ENCODE peak calls at places on chromosome 17, in seven cellular contexts. One of them, this sample, is unnamed.

GRCh38 chr17:61452301-61453290 is at the start of gene TBX4:
- DNase-seq in right cardiac atrium: no peak
- DNase-seq in body of pancreas: no peak
- DNase-seq in GM23248: no peak
- DNase-seq in ovary: no peak
- DNase-seq in lung: no peak
- DNase-seq in uterus: no peak
- DNase-seq in this sample: no peak

GRCh38 chr17:413706-414440 is 61.3 kb upstream of the RPH3AL start:
- DNase-seq in right cardiac atrium: no peak
- DNase-seq in body of pancreas: no peak
- DNase-seq in GM23248: no peak
- DNase-seq in ovary: no peak
- DNase-seq in lung: no peak
- DNase-seq in uterus: no peak
- DNase-seq in this sample: no peak

GRCh38 chr17:10777890-10778289 is 26.0 kb downstream of the TMEM238L start:
- DNase-seq in right cardiac atrium: no peak
- DNase-seq in body of pancreas: no peak
- DNase-seq in GM23248: no peak
- DNase-seq in ovary: no peak
- DNase-seq in lung: no peak
- DNase-seq in uterus: no peak
- DNase-seq in this sample: no peak

GRCh38 chr17:68954146-68954971 is 833 bp downstream of the ABCA8 start:
- DNase-seq in right cardiac atrium: no peak
- DNase-seq in body of pancreas: no peak
- DNase-seq in GM23248: peak; percentile 69
- DNase-seq in ovary: no peak
- DNase-seq in lung: no peak
- DNase-seq in uterus: no peak
- DNase-seq in this sample: no peak

GRCh38 chr17:81869221-81870154 is 1.6 kb downstream of the ARHGDIA start:
- DNase-seq in right cardiac atrium: peak; percentile 86
- DNase-seq in body of pancreas: peak; percentile 52
- DNase-seq in GM23248: peak; percentile 51
- DNase-seq in ovary: peak; percentile 73
- DNase-seq in lung: no peak
- DNase-seq in uterus: peak; percentile 61
- DNase-seq in this sample: no peak

GRCh38 chr17:82525712-82526111 is 6.2 kb downstream of the FOXK2 start:
- DNase-seq in right cardiac atrium: no peak
- DNase-seq in body of pancreas: no peak
- DNase-seq in GM23248: no peak
- DNase-seq in ovary: no peak
- DNase-seq in lung: no peak
- DNase-seq in uterus: no peak
- DNase-seq in this sample: no peak

GRCh38 chr17:13337171-13337570 is 264.6 kb downstream of the HS3ST3A1 start:
- DNase-seq in right cardiac atrium: no peak
- DNase-seq in body of pancreas: no peak
- DNase-seq in GM23248: peak; percentile 16
- DNase-seq in ovary: no peak
- DNase-seq in lung: no peak
- DNase-seq in uterus: no peak
- DNase-seq in this sample: no peak

GRCh38 chr17:16449121-16449570 is 33.8 kb downstream of the TRPV2 start:
- DNase-seq in right cardiac atrium: peak; percentile 36
- DNase-seq in body of pancreas: no peak
- DNase-seq in GM23248: peak; percentile 80
- DNase-seq in ovary: no peak
- DNase-seq in lung: no peak
- DNase-seq in uterus: no peak
- DNase-seq in this sample: no peak

GRCh38 chr17:57823469-57824401 is 26.1 kb downstream of the MRPS23 start:
- DNase-seq in right cardiac atrium: no peak
- DNase-seq in body of pancreas: no peak
- DNase-seq in GM23248: peak; percentile 58
- DNase-seq in ovary: no peak
- DNase-seq in lung: no peak
- DNase-seq in uterus: no peak
- DNase-seq in this sample: no peak

GRCh38 chr17:72614871-72615626 is 477.4 kb downstream of the SLC39A11 start:
- DNase-seq in right cardiac atrium: no peak
- DNase-seq in body of pancreas: peak; percentile 79
- DNase-seq in GM23248: no peak
- DNase-seq in ovary: no peak
- DNase-seq in lung: no peak
- DNase-seq in uterus: no peak
- DNase-seq in this sample: no peak

GRCh38 chr17:80921741-80922579 is 69.7 kb upstream of the CHMP6 start:
- DNase-seq in right cardiac atrium: no peak
- DNase-seq in body of pancreas: no peak
- DNase-seq in GM23248: no peak
- DNase-seq in ovary: no peak
- DNase-seq in lung: no peak
- DNase-seq in uterus: no peak
- DNase-seq in this sample: no peak

GRCh38 chr17:13419676-13420075 is 182.1 kb downstream of the HS3ST3A1 start:
- DNase-seq in right cardiac atrium: no peak
- DNase-seq in body of pancreas: no peak
- DNase-seq in GM23248: no peak
- DNase-seq in ovary: no peak
- DNase-seq in lung: no peak
- DNase-seq in uterus: no peak
- DNase-seq in this sample: no peak

GRCh38 chr17:50845260-50846147 is 10.1 kb downstream of the WFIKKN2 start:
- DNase-seq in right cardiac atrium: peak; percentile 54
- DNase-seq in body of pancreas: no peak
- DNase-seq in GM23248: peak; percentile 90
- DNase-seq in ovary: peak; percentile 16
- DNase-seq in lung: no peak
- DNase-seq in uterus: no peak
- DNase-seq in this sample: no peak

GRCh38 chr17:39756376-39757079 is 18.8 kb downstream of the GRB7 start:
- DNase-seq in right cardiac atrium: no peak
- DNase-seq in body of pancreas: no peak
- DNase-seq in GM23248: no peak
- DNase-seq in ovary: no peak
- DNase-seq in lung: no peak
- DNase-seq in uterus: no peak
- DNase-seq in this sample: no peak

GRCh38 chr17:29124135-29124930 is 55.9 kb downstream of the MYO18A start:
- DNase-seq in right cardiac atrium: no peak
- DNase-seq in body of pancreas: peak; percentile 63
- DNase-seq in GM23248: peak; percentile 89
- DNase-seq in ovary: no peak
- DNase-seq in lung: peak; percentile 61
- DNase-seq in uterus: peak; percentile 42
- DNase-seq in this sample: no peak

GRCh38 chr17:69188064-69188463 is 40.6 kb downstream of the ABCA10 start:
- DNase-seq in right cardiac atrium: no peak
- DNase-seq in body of pancreas: no peak
- DNase-seq in GM23248: no peak
- DNase-seq in ovary: no peak
- DNase-seq in lung: no peak
- DNase-seq in uterus: no peak
- DNase-seq in this sample: no peak

GRCh38 chr17:77205396-77206124 is 64.8 kb downstream of the SEC14L1 start:
- DNase-seq in right cardiac atrium: no peak
- DNase-seq in body of pancreas: no peak
- DNase-seq in GM23248: no peak
- DNase-seq in ovary: no peak
- DNase-seq in lung: no peak
- DNase-seq in uterus: no peak
- DNase-seq in this sample: no peak

GRCh38 chr17:80997471-80998387 is 6.1 kb downstream of the CHMP6 start:
- DNase-seq in right cardiac atrium: no peak
- DNase-seq in body of pancreas: no peak
- DNase-seq in GM23248: no peak
- DNase-seq in ovary: no peak
- DNase-seq in lung: no peak
- DNase-seq in uterus: no peak
- DNase-seq in this sample: no peak

GRCh38 chr17:37293770-37294169 is 82.0 kb upstream of the C17orf78 start:
- DNase-seq in right cardiac atrium: no peak
- DNase-seq in body of pancreas: no peak
- DNase-seq in GM23248: no peak
- DNase-seq in ovary: no peak
- DNase-seq in lung: no peak
- DNase-seq in uterus: no peak
- DNase-seq in this sample: no peak

GRCh38 chr17:19461681-19462080 is 50.6 kb downstream of the RNF112 start:
- DNase-seq in right cardiac atrium: no peak
- DNase-seq in body of pancreas: no peak
- DNase-seq in GM23248: no peak
- DNase-seq in ovary: no peak
- DNase-seq in lung: no peak
- DNase-seq in uterus: no peak
- DNase-seq in this sample: no peak

GRCh38 chr17:32123782-32124181 is 18.5 kb upstream of the RHOT1 start:
- DNase-seq in right cardiac atrium: no peak
- DNase-seq in body of pancreas: no peak
- DNase-seq in GM23248: no peak
- DNase-seq in ovary: no peak
- DNase-seq in lung: no peak
- DNase-seq in uterus: no peak
- DNase-seq in this sample: no peak

GRCh38 chr17:66570353-66571195 is 264.3 kb upstream of the CACNG5 start:
- DNase-seq in right cardiac atrium: no peak
- DNase-seq in body of pancreas: no peak
- DNase-seq in GM23248: no peak
- DNase-seq in ovary: no peak
- DNase-seq in lung: no peak
- DNase-seq in uterus: no peak
- DNase-seq in this sample: no peak

GRCh38 chr17:27559996-27560481 is 70.9 kb upstream of the LGALS9 start:
- DNase-seq in right cardiac atrium: peak; percentile 89
- DNase-seq in body of pancreas: peak; percentile 79
- DNase-seq in GM23248: peak; percentile 89
- DNase-seq in ovary: peak; percentile 74
- DNase-seq in lung: peak; percentile 54
- DNase-seq in uterus: peak; percentile 72
- DNase-seq in this sample: no peak

GRCh38 chr17:52147872-52148271 is 10.6 kb downstream of the CA10 start:
- DNase-seq in right cardiac atrium: no peak
- DNase-seq in body of pancreas: no peak
- DNase-seq in GM23248: no peak
- DNase-seq in ovary: no peak
- DNase-seq in lung: no peak
- DNase-seq in uterus: no peak
- DNase-seq in this sample: no peak

DNA sequence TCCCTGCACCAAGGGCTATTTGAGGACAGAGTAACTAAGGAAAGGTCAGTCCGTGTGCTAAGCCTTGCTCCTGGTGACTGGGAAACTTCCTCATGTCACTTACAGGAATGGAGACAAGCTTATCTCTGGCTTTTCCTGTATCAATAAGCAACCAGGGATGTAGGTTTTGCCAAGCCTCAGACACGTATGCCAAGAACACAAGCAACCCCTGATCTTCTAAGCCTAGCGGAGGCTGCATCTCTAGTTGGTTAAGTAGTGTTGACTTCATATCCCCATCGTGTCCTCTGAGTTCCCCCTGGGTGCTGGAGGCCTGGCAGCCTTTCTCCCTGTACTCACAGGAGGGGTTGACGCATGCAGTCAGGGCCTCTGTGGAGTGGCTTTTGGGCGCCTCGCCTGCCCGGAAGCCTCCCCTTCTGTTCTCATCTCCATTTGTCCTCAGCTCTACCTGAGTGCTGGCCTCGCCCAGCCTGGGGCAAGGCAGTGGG is 1.4 kb upstream of the C1QTNF1 start:
- DNase-seq in right cardiac atrium: peak; percentile 95
- DNase-seq in body of pancreas: peak; percentile 63
- DNase-seq in GM23248: no peak
- DNase-seq in ovary: peak; percentile 42
- DNase-seq in lung: no peak
- DNase-seq in uterus: peak; percentile 25
- DNase-seq in this sample: no peak
- H3K4me1 ChIP-seq in right cardiac atrium: peaks cover 21% of the 10 kb centered on the region
- H3K4me1 ChIP-seq in body of pancreas: peaks cover 74% of the 10 kb centered on the region
- H3K4me1 ChIP-seq in GM23248: peaks cover 35% of the 10 kb centered on the region
- H3K4me1 ChIP-seq in ovary: peaks cover 27% of the 10 kb centered on the region
- H3K4me1 ChIP-seq in lung: peaks cover 37% of the 10 kb centered on the region
- H3K4me1 ChIP-seq in uterus: peaks cover 6% of the 10 kb centered on the region
- H3K4me1 ChIP-seq in this sample: peaks cover 13% of the 10 kb centered on the region

GRCh38 chr17:73870035-73870434 is 225.8 kb upstream of the SDK2 start:
- DNase-seq in right cardiac atrium: no peak
- DNase-seq in body of pancreas: no peak
- DNase-seq in GM23248: no peak
- DNase-seq in ovary: no peak
- DNase-seq in lung: no peak
- DNase-seq in uterus: no peak
- DNase-seq in this sample: no peak
- H3K27me3 ChIP-seq in right cardiac atrium: no peaks in the 10 kb centered on the region
- H3K27me3 ChIP-seq in body of pancreas: no peaks in the 10 kb centered on the region
- H3K27me3 ChIP-seq in GM23248: no peaks in the 10 kb centered on the region
- H3K27me3 ChIP-seq in ovary: no peaks in the 10 kb centered on the region
- H3K27me3 ChIP-seq in lung: no peaks in the 10 kb centered on the region
- H3K27me3 ChIP-seq in uterus: no peaks in the 10 kb centered on the region
- H3K27me3 ChIP-seq in this sample: no peaks in the 10 kb centered on the region

DNA sequence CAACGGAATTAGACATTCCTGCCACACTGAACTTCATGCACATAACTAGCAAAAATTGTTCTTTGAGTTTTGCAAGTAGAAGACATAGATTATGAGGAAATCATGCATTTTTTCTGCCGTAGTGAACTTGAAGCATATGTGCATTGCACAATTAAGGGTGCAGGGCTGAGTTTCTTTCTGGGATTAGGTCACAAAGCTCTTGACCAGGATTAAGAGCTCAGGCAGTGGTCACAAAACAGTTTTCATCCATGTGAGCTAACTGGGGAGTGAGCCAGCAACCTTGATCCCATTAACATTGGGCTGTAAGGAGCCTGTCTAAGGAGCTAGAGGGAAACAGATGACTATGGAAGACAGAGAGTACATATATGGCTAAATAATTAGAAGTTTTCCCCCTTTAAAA is 143.7 kb downstream of the PMP22 start:
- DNase-seq in right cardiac atrium: no peak
- DNase-seq in body of pancreas: no peak
- DNase-seq in GM23248: peak; percentile 56
- DNase-seq in ovary: no peak
- DNase-seq in lung: no peak
- DNase-seq in uterus: no peak
- DNase-seq in this sample: no peak
- H3K4me1 ChIP-seq in right cardiac atrium: no peaks in the 10 kb centered on the region
- H3K4me1 ChIP-seq in body of pancreas: peaks cover 7% of the 10 kb centered on the region
- H3K4me1 ChIP-seq in GM23248: peaks cover 26% of the 10 kb centered on the region
- H3K4me1 ChIP-seq in ovary: no peaks in the 10 kb centered on the region
- H3K4me1 ChIP-seq in lung: peaks cover 1% of the 10 kb centered on the region
- H3K4me1 ChIP-seq in uterus: no peaks in the 10 kb centered on the region
- H3K4me1 ChIP-seq in this sample: no peaks in the 10 kb centered on the region

DNA sequence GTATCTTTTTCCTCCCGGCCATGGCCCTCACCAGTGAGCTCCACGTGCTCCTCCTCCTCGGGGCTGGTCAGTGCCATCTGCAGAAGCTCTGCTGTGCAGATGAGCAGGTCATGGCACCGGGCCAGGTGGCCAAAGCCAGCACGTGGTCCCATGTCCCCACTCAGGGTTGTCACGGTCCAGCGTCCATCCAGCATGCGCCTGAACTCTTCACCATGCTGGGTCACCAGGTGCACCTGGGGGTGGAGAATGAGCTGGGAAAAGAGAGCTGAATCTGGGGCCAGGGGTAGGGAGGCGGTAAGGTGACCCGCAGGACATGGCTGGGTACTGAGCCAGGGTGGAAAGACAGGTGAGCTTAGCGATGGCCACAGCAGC is 1.3 kb downstream of the DHX58 start:
- DNase-seq in right cardiac atrium: peak; percentile 69
- DNase-seq in body of pancreas: no peak
- DNase-seq in GM23248: no peak
- DNase-seq in ovary: no peak
- DNase-seq in lung: no peak
- DNase-seq in uterus: no peak
- DNase-seq in this sample: no peak
- H3K27me3 ChIP-seq in right cardiac atrium: no peaks in the 10 kb centered on the region
- H3K27me3 ChIP-seq in body of pancreas: no peaks in the 10 kb centered on the region
- H3K27me3 ChIP-seq in GM23248: no peaks in the 10 kb centered on the region
- H3K27me3 ChIP-seq in ovary: no peaks in the 10 kb centered on the region
- H3K27me3 ChIP-seq in lung: no peaks in the 10 kb centered on the region
- H3K27me3 ChIP-seq in uterus: no peaks in the 10 kb centered on the region
- H3K27me3 ChIP-seq in this sample: no peaks in the 10 kb centered on the region

This sample was measured in effector memory CD4-positive, alpha-beta T cell.